ENCODE peak calls at places on chromosome 7, in four cellular contexts. One of them, this sample, is unnamed.

GRCh38 chr7:47852330-47853245 is 95.7 kb downstream of the PKD1L1 start:
- DNase-seq in neuronal stem cell: no peak
- DNase-seq in IMR-90: no peak
- DNase-seq in H1: peak
- DNase-seq in this sample: no peak

GRCh38 chr7:154858836-154859537 is 143.9 kb downstream of the PAXIP1 start:
- DNase-seq in neuronal stem cell: no peak
- DNase-seq in IMR-90: no peak
- DNase-seq in H1: no peak
- DNase-seq in this sample: no peak

GRCh38 chr7:33459340-33459751 is 330.0 kb downstream of the BBS9 start:
- DNase-seq in neuronal stem cell: peak
- DNase-seq in IMR-90: peak
- DNase-seq in H1: no peak
- DNase-seq in this sample: peak

GRCh38 chr7:105649727-105650381 is 68.6 kb upstream of the EFCAB10 start:
- DNase-seq in neuronal stem cell: no peak
- DNase-seq in IMR-90: peak
- DNase-seq in H1: no peak
- DNase-seq in this sample: peak

GRCh38 chr7:148367701-148368475 is 222.7 kb upstream of the C7orf33 start:
- DNase-seq in neuronal stem cell: no peak
- DNase-seq in IMR-90: no peak
- DNase-seq in H1: no peak
- DNase-seq in this sample: no peak

GRCh38 chr7:156034397-156034796 is 222.1 kb upstream of the SHH start:
- DNase-seq in neuronal stem cell: no peak
- DNase-seq in IMR-90: no peak
- DNase-seq in H1: no peak
- DNase-seq in this sample: no peak

GRCh38 chr7:102453319-102453718 is 11.3 kb downstream of the ALKBH4 start:
- DNase-seq in neuronal stem cell: no peak
- DNase-seq in IMR-90: no peak
- DNase-seq in H1: no peak
- DNase-seq in this sample: no peak

GRCh38 chr7:91248996-91249395 is 15.2 kb upstream of the FZD1 start:
- DNase-seq in neuronal stem cell: no peak
- DNase-seq in IMR-90: peak
- DNase-seq in H1: no peak
- DNase-seq in this sample: no peak

GRCh38 chr7:150852371-150852905 is at the start of gene AOC1:
- DNase-seq in neuronal stem cell: no peak
- DNase-seq in IMR-90: no peak
- DNase-seq in H1: peak
- DNase-seq in this sample: no peak

GRCh38 chr7:87424075-87424474 is 51.4 kb downstream of the ABCB4 start:
- DNase-seq in neuronal stem cell: no peak
- DNase-seq in IMR-90: no peak
- DNase-seq in H1: no peak
- DNase-seq in this sample: no peak

GRCh38 chr7:4707134-4707651 is 25.1 kb downstream of the FOXK1 start:
- DNase-seq in neuronal stem cell: peak
- DNase-seq in IMR-90: no peak
- DNase-seq in H1: peak
- DNase-seq in this sample: peak
- H3K4me3 ChIP-seq in neuronal stem cell: peak
- H3K4me3 ChIP-seq in IMR-90: no peak
- H3K4me3 ChIP-seq in H1: peak
- H3K4me3 ChIP-seq in this sample: no peak

DNA sequence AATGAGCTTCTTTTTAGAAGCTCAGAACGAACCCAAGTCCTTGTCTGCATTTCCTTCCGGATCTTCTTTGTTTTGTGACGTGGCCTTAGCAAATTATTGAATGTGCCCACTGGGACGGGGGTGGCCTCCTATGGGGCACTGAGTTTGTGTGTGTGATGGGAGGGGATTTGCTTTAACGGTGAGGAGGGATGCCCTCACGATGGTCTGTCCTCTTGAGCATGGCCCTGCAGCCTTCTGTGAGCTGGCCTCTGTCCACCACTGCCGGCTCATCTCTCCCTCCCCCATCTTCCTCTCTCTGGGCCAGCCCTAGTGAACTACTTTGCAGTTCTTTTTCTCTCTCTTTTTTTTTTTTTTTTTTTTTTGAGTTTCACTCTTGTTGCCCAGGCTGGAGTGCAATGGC is 62.9 kb upstream of the MKRN1 start:
- DNase-seq in neuronal stem cell: no peak
- DNase-seq in IMR-90: peak
- DNase-seq in H1: no peak
- DNase-seq in this sample: peak
- H2BK5ac ChIP-seq in neuronal stem cell: peak
- H2BK5ac ChIP-seq in IMR-90: peak
- H2BK5ac ChIP-seq in H1: peak
- H2BK5ac ChIP-seq in this sample: peak

GRCh38 chr7:35185908-35186731 is 67.8 kb downstream of the TBX20 start:
- DNase-seq in neuronal stem cell: peak
- DNase-seq in IMR-90: peak
- DNase-seq in H1: peak
- DNase-seq in this sample: peak
- H3K27ac ChIP-seq in neuronal stem cell: no peak
- H3K27ac ChIP-seq in IMR-90: no peak
- H3K27ac ChIP-seq in H1: no peak
- H3K27ac ChIP-seq in this sample: peak

DNA sequence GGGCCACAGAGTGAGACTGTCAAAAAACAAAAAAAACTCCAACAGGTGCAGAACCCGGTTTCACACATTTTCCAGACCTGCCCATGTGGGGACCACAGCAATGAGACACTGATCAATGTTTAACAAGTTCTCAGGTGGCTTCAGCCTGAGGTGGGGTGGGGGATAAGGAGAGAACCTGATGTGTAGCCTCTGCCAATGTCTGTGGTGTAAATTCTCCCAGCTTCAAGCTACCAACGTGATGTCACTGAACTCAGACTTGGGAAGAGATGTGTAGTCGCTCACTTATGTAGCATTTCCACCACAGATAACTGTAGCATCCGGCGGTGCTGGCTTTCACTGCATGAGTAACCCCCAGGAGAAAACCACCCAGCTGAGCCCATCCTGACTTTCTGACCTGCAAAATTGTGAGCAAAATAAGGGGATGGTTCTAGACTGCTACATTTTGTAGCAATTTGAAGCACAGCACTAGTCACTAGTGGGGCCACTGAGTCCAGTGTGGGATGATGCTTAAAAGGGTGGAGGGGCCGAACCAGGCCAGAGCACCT is 13.8 kb upstream of the TNRC18 start:
- DNase-seq in neuronal stem cell: no peak
- DNase-seq in IMR-90: no peak
- DNase-seq in H1: no peak
- DNase-seq in this sample: no peak
- H3K4me3 ChIP-seq in neuronal stem cell: no peak
- H3K4me3 ChIP-seq in IMR-90: no peak
- H3K4me3 ChIP-seq in H1: no peak
- H3K4me3 ChIP-seq in this sample: no peak

DNA sequence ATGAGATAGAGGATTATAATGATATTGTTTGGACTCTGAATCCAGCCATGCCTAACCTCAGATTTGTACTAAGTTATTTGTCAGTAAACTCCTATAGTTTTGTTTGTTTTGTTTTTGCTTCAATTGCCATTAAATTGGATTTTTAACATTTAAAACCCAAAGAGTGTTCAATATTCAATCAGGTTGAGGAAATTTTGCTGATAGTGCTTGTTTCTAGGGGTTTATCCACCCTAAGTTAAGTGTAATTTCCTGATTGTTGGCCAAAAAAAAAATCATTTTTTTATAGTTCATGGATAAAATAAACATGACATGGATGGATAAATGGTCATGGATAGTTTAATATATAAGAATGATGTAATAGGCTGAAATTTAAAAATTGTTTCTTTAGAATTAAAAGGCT is 11.4 kb upstream of the BET1 start:
- DNase-seq in neuronal stem cell: no peak
- DNase-seq in IMR-90: no peak
- DNase-seq in H1: no peak
- DNase-seq in this sample: no peak
- H2BK5ac ChIP-seq in neuronal stem cell: no peak
- H2BK5ac ChIP-seq in IMR-90: no peak
- H2BK5ac ChIP-seq in H1: no peak
- H2BK5ac ChIP-seq in this sample: no peak

GRCh38 chr7:130949550-130949949 is 215.5 kb upstream of the KLF14 start:
- DNase-seq in neuronal stem cell: no peak
- DNase-seq in IMR-90: no peak
- DNase-seq in H1: no peak
- DNase-seq in this sample: no peak

GRCh38 chr7:130950741-130951140 is 216.7 kb upstream of the KLF14 start:
- DNase-seq in neuronal stem cell: no peak
- DNase-seq in IMR-90: no peak
- DNase-seq in H1: no peak
- DNase-seq in this sample: no peak

GRCh38 chr7:130951303-130951975 is 217.4 kb upstream of the KLF14 start:
- DNase-seq in neuronal stem cell: no peak
- DNase-seq in IMR-90: no peak
- DNase-seq in H1: no peak
- DNase-seq in this sample: no peak

GRCh38 chr7:130948913-130949312 is 214.9 kb upstream of the KLF14 start:
- DNase-seq in neuronal stem cell: no peak
- DNase-seq in IMR-90: no peak
- DNase-seq in H1: no peak
- DNase-seq in this sample: no peak

GRCh38 chr7:130950054-130950453 is 216.0 kb upstream of the KLF14 start:
- DNase-seq in neuronal stem cell: no peak
- DNase-seq in IMR-90: no peak
- DNase-seq in H1: no peak
- DNase-seq in this sample: no peak
- H3K27ac ChIP-seq in neuronal stem cell: no peak
- H3K27ac ChIP-seq in IMR-90: no peak
- H3K27ac ChIP-seq in H1: no peak
- H3K27ac ChIP-seq in this sample: no peak

DNA sequence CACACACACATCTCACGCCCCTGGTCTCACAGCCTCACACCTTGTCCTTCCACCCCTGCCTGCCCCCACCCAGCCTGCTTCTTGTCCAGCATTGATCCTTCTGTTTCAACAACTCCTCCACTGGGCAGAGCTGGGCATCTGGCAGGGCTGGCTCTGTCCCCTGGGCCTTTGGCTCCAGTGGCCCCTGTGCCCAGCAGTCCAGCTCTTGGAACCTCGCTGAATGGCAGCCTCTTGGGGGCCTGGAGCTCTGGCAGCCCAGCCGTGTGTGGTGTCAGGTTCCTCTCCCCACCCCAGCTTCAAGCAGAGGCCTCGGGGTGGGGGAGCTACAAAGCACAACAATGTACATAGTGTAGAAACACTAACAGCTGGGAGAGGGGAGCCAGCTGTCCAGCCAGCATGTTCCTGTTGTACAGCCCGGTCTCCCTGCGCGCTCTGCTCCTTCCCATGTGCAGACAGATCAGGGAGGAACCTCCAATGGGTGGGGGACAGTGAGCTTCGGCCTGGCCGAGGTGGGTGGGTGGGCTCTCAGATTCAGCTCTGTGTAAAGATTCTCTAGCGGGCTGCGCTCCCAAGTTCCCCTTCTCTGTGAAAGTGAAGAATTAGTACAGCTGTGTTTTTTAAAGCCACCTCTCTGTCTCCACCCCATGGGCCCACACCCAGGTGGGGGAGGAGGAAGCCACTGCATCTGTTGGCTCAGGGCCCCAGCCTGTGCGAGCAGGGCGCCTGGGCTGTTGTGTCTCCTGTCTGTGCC is 19.4 kb downstream of the ZMIZ2 start:
- DNase-seq in neuronal stem cell: no peak
- DNase-seq in IMR-90: peak
- DNase-seq in H1: no peak
- DNase-seq in this sample: peak
- H3K4me3 ChIP-seq in neuronal stem cell: no peak
- H3K4me3 ChIP-seq in IMR-90: no peak
- H3K4me3 ChIP-seq in H1: no peak
- H3K4me3 ChIP-seq in this sample: no peak

GRCh38 chr7:20122073-20122472 is 95.1 kb downstream of the MACC1 start:
- DNase-seq in neuronal stem cell: no peak
- DNase-seq in IMR-90: no peak
- DNase-seq in H1: no peak
- DNase-seq in this sample: no peak

GRCh38 chr7:20116869-20117268 is 100.3 kb downstream of the MACC1 start:
- DNase-seq in neuronal stem cell: no peak
- DNase-seq in IMR-90: no peak
- DNase-seq in H1: no peak
- DNase-seq in this sample: no peak

DNA sequence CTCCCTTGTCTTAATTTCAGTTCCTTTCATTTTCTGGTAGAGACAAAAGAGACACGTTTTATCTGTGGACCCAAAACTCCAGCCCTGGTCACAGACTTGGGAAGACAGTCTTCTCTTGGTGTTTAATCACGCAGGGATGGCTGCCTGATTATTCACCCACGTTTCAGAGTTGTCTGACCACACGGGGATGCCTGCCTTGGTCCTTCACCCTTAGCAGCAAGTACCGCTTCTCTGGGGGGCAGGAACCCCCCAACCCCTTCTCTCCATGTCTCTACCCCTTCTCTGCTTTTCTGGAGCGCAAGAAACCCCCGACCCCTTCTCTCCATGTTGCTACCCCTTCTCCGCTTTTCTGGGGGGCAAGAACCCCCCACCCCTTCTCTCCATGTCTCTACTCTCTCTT is 95.8 kb downstream of the MACC1 start:
- DNase-seq in neuronal stem cell: no peak
- DNase-seq in IMR-90: no peak
- DNase-seq in H1: no peak
- DNase-seq in this sample: no peak
- H2BK5ac ChIP-seq in neuronal stem cell: no peak
- H2BK5ac ChIP-seq in IMR-90: no peak
- H2BK5ac ChIP-seq in H1: peak
- H2BK5ac ChIP-seq in this sample: no peak

GRCh38 chr7:31028006-31028405 is 24.1 kb upstream of the ADCYAP1R1 start:
- DNase-seq in neuronal stem cell: no peak
- DNase-seq in IMR-90: no peak
- DNase-seq in H1: no peak
- DNase-seq in this sample: no peak
- H3K27ac ChIP-seq in neuronal stem cell: no peak
- H3K27ac ChIP-seq in IMR-90: no peak
- H3K27ac ChIP-seq in H1: no peak
- H3K27ac ChIP-seq in this sample: no peak

GRCh38 chr7:116672596-116673503 is 854 bp downstream of the MET start:
- DNase-seq in neuronal stem cell: no peak
- DNase-seq in IMR-90: peak
- DNase-seq in H1: no peak
- DNase-seq in this sample: peak
- H3K4me3 ChIP-seq in neuronal stem cell: peak
- H3K4me3 ChIP-seq in IMR-90: peak
- H3K4me3 ChIP-seq in H1: peak
- H3K4me3 ChIP-seq in this sample: peak

This sample was measured in mesenchymal stem cell.